ENCODE peak calls at places on chromosomes 16 and 17, in ten cellular contexts. One of them, this sample, is unnamed.

GRCh38 chr16:57592591-57593003 is 35.8 kb upstream of the ADGRG1 start:
- DNase-seq in tibial nerve: no peak
- DNase-seq in stomach: peak; percentile 44
- DNase-seq in transverse colon: peak; percentile 51
- DNase-seq in esophagus squamous epithelium: no peak
- DNase-seq in A549: no peak
- DNase-seq in ovary: no peak
- DNase-seq in heart left ventricle: no peak
- DNase-seq in suprapubic skin: peak; percentile 71
- DNase-seq in adrenal gland: no peak
- DNase-seq in this sample: no peak

GRCh38 chr17:73278465-73279453 is 17.1 kb upstream of the CPSF4L start:
- DNase-seq in heart left ventricle: no peak
- DNase-seq in ovary: peak; percentile 85
- DNase-seq in tibial nerve: peak; percentile 72
- DNase-seq in transverse colon: peak; percentile 65
- DNase-seq in A549: no peak
- DNase-seq in stomach: peak; percentile 51
- DNase-seq in adrenal gland: peak; percentile 86
- DNase-seq in suprapubic skin: no peak
- DNase-seq in esophagus squamous epithelium: no peak
- DNase-seq in this sample: no peak

GRCh38 chr17:77433385-77434135 is 292.8 kb downstream of the SEC14L1 start:
- DNase-seq in stomach: no peak
- DNase-seq in tibial nerve: no peak
- DNase-seq in adrenal gland: no peak
- DNase-seq in A549: no peak
- DNase-seq in esophagus squamous epithelium: no peak
- DNase-seq in transverse colon: no peak
- DNase-seq in suprapubic skin: no peak
- DNase-seq in heart left ventricle: peak; percentile 73
- DNase-seq in ovary: peak; percentile 77
- DNase-seq in this sample: no peak

GRCh38 chr17:56176101-56176500 is 22.8 kb downstream of the ANKFN1 start:
- DNase-seq in tibial nerve: no peak
- DNase-seq in A549: no peak
- DNase-seq in ovary: no peak
- DNase-seq in stomach: no peak
- DNase-seq in transverse colon: no peak
- DNase-seq in heart left ventricle: no peak
- DNase-seq in esophagus squamous epithelium: no peak
- DNase-seq in suprapubic skin: no peak
- DNase-seq in adrenal gland: no peak
- DNase-seq in this sample: no peak

GRCh38 chr16:34803683-34804416 is 1344.4 kb downstream of the TP53TG3F start:
- DNase-seq in heart left ventricle: no peak
- DNase-seq in suprapubic skin: peak; percentile 74
- DNase-seq in tibial nerve: no peak
- DNase-seq in ovary: no peak
- DNase-seq in adrenal gland: no peak
- DNase-seq in A549: no peak
- DNase-seq in esophagus squamous epithelium: no peak
- DNase-seq in transverse colon: no peak
- DNase-seq in stomach: no peak
- DNase-seq in this sample: peak; percentile 49

GRCh38 chr16:2963611-2964415 is at the start of gene KREMEN2:
- DNase-seq in ovary: no peak
- DNase-seq in esophagus squamous epithelium: no peak
- DNase-seq in adrenal gland: no peak
- DNase-seq in transverse colon: peak; percentile 21
- DNase-seq in A549: peak; percentile 85
- DNase-seq in suprapubic skin: no peak
- DNase-seq in tibial nerve: no peak
- DNase-seq in heart left ventricle: no peak
- DNase-seq in stomach: no peak
- DNase-seq in this sample: no peak

GRCh38 chr16:55834044-55834443 is 1.1 kb upstream of the CES1 start:
- DNase-seq in transverse colon: no peak
- DNase-seq in suprapubic skin: no peak
- DNase-seq in stomach: no peak
- DNase-seq in heart left ventricle: no peak
- DNase-seq in esophagus squamous epithelium: no peak
- DNase-seq in tibial nerve: no peak
- DNase-seq in A549: no peak
- DNase-seq in adrenal gland: no peak
- DNase-seq in ovary: no peak
- DNase-seq in this sample: no peak

GRCh38 chr17:44203731-44204452 is 4.2 kb upstream of the ATXN7L3 start:
- DNase-seq in suprapubic skin: no peak
- DNase-seq in A549: peak; percentile 76
- DNase-seq in heart left ventricle: no peak
- DNase-seq in transverse colon: peak; percentile 38
- DNase-seq in esophagus squamous epithelium: no peak
- DNase-seq in adrenal gland: no peak
- DNase-seq in ovary: no peak
- DNase-seq in stomach: no peak
- DNase-seq in tibial nerve: no peak
- DNase-seq in this sample: no peak

GRCh38 chr16:11581677-11582076 is 5.0 kb downstream of the LITAF start:
- DNase-seq in adrenal gland: no peak
- DNase-seq in esophagus squamous epithelium: no peak
- DNase-seq in stomach: no peak
- DNase-seq in A549: no peak
- DNase-seq in transverse colon: no peak
- DNase-seq in heart left ventricle: no peak
- DNase-seq in suprapubic skin: no peak
- DNase-seq in ovary: no peak
- DNase-seq in tibial nerve: no peak
- DNase-seq in this sample: no peak

GRCh38 chr17:80212962-80213650 is 7.0 kb downstream of the SGSH start:
- DNase-seq in A549: no peak
- DNase-seq in tibial nerve: no peak
- DNase-seq in heart left ventricle: no peak
- DNase-seq in ovary: no peak
- DNase-seq in stomach: no peak
- DNase-seq in suprapubic skin: no peak
- DNase-seq in esophagus squamous epithelium: no peak
- DNase-seq in transverse colon: no peak
- DNase-seq in adrenal gland: no peak
- DNase-seq in this sample: no peak

GRCh38 chr16:8866884-8867482 is 1.8 kb downstream of the CARHSP1 start:
- DNase-seq in transverse colon: peak; percentile 34
- DNase-seq in adrenal gland: no peak
- DNase-seq in A549: no peak
- DNase-seq in esophagus squamous epithelium: no peak
- DNase-seq in ovary: peak; percentile 59
- DNase-seq in stomach: no peak
- DNase-seq in heart left ventricle: no peak
- DNase-seq in suprapubic skin: no peak
- DNase-seq in tibial nerve: no peak
- DNase-seq in this sample: peak; percentile 48
- H3K4me1 ChIP-seq in transverse colon: peaks cover 78% of the 10 kb centered on the region
- H3K4me1 ChIP-seq in adrenal gland: peaks cover 64% of the 10 kb centered on the region
- H3K4me1 ChIP-seq in A549: peaks cover 83% of the 10 kb centered on the region
- H3K4me1 ChIP-seq in esophagus squamous epithelium: peaks cover 62% of the 10 kb centered on the region
- H3K4me1 ChIP-seq in ovary: peaks cover 22% of the 10 kb centered on the region
- H3K4me1 ChIP-seq in stomach: peaks cover 90% of the 10 kb centered on the region
- H3K4me1 ChIP-seq in heart left ventricle: peaks cover 74% of the 10 kb centered on the region
- H3K4me1 ChIP-seq in suprapubic skin: peaks cover 66% of the 10 kb centered on the region
- H3K4me1 ChIP-seq in tibial nerve: peaks cover 43% of the 10 kb centered on the region
- H3K4me1 ChIP-seq in this sample: no peaks in the 10 kb centered on the region

GRCh38 chr16:28924399-28924761 is 658 bp downstream of the RABEP2 start:
- DNase-seq in heart left ventricle: no peak
- DNase-seq in transverse colon: peak; percentile 47
- DNase-seq in esophagus squamous epithelium: no peak
- DNase-seq in tibial nerve: no peak
- DNase-seq in adrenal gland: no peak
- DNase-seq in ovary: no peak
- DNase-seq in suprapubic skin: no peak
- DNase-seq in stomach: no peak
- DNase-seq in A549: no peak
- DNase-seq in this sample: peak; percentile 64
- TF ChIP-seq POLR2A in heart left ventricle: no peak
- TF ChIP-seq POLR2A in transverse colon: peak; percentile 20
- TF ChIP-seq POLR2A in esophagus squamous epithelium: peak; percentile 38
- TF ChIP-seq POLR2A in tibial nerve: no peak
- TF ChIP-seq POLR2A in adrenal gland: no peak
- TF ChIP-seq POLR2A in ovary: no peak
- TF ChIP-seq POLR2A in suprapubic skin: no peak
- TF ChIP-seq POLR2A in stomach: no peak
- TF ChIP-seq POLR2A in A549: no peak
- TF ChIP-seq POLR2A in this sample: no peak

GRCh38 chr17:83200746-83201145 is 121.3 kb downstream of the METRNL start:
- DNase-seq in esophagus squamous epithelium: no peak
- DNase-seq in suprapubic skin: peak; percentile 73
- DNase-seq in ovary: peak; percentile 42
- DNase-seq in adrenal gland: no peak
- DNase-seq in tibial nerve: peak; percentile 13
- DNase-seq in stomach: no peak
- DNase-seq in A549: no peak
- DNase-seq in transverse colon: no peak
- DNase-seq in heart left ventricle: no peak
- DNase-seq in this sample: peak; percentile 17

GRCh38 chr17:83200231-83200699 is 120.9 kb downstream of the METRNL start:
- DNase-seq in esophagus squamous epithelium: no peak
- DNase-seq in suprapubic skin: peak; percentile 92
- DNase-seq in ovary: peak; percentile 41
- DNase-seq in tibial nerve: peak; percentile 52
- DNase-seq in transverse colon: peak; percentile 63
- DNase-seq in heart left ventricle: peak; percentile 62
- DNase-seq in stomach: peak; percentile 70
- DNase-seq in adrenal gland: peak; percentile 60
- DNase-seq in A549: no peak
- DNase-seq in this sample: peak; percentile 77

GRCh38 chr17:83201206-83202001 is 122.0 kb downstream of the METRNL start:
- DNase-seq in adrenal gland: peak; percentile 15
- DNase-seq in stomach: peak; percentile 20
- DNase-seq in ovary: peak; percentile 30
- DNase-seq in heart left ventricle: no peak
- DNase-seq in tibial nerve: peak; percentile 7
- DNase-seq in A549: no peak
- DNase-seq in transverse colon: peak; percentile 2
- DNase-seq in suprapubic skin: peak; percentile 40
- DNase-seq in esophagus squamous epithelium: no peak
- DNase-seq in this sample: peak; percentile 46

GRCh38 chr17:83198366-83199341 is 119.2 kb downstream of the METRNL start:
- DNase-seq in stomach: no peak
- DNase-seq in ovary: peak; percentile 21
- DNase-seq in suprapubic skin: peak; percentile 79
- DNase-seq in heart left ventricle: no peak
- DNase-seq in esophagus squamous epithelium: no peak
- DNase-seq in tibial nerve: peak; percentile 12
- DNase-seq in transverse colon: no peak
- DNase-seq in A549: no peak
- DNase-seq in adrenal gland: no peak
- DNase-seq in this sample: peak; percentile 52

GRCh38 chr17:83199500-83200201 is 120.2 kb downstream of the METRNL start:
- DNase-seq in ovary: peak; percentile 36
- DNase-seq in adrenal gland: peak; percentile 50
- DNase-seq in stomach: peak; percentile 51
- DNase-seq in suprapubic skin: peak; percentile 82
- DNase-seq in transverse colon: peak; percentile 60
- DNase-seq in esophagus squamous epithelium: no peak
- DNase-seq in tibial nerve: peak; percentile 21
- DNase-seq in A549: no peak
- DNase-seq in heart left ventricle: no peak
- DNase-seq in this sample: peak; percentile 59
- H3K27ac ChIP-seq in ovary: no peak overlapping the region
- H3K27ac ChIP-seq in adrenal gland: peak overlapping the region; percentile 87
- H3K27ac ChIP-seq in stomach: peak overlapping the region; percentile 74
- H3K27ac ChIP-seq in suprapubic skin: peak overlapping the region; percentile 90
- H3K27ac ChIP-seq in transverse colon: peak overlapping the region; percentile 72
- H3K27ac ChIP-seq in esophagus squamous epithelium: peak overlapping the region; percentile 91
- H3K27ac ChIP-seq in tibial nerve: peak overlapping the region; percentile 90
- H3K27ac ChIP-seq in A549: no peak overlapping the region
- H3K27ac ChIP-seq in heart left ventricle: peak overlapping the region; percentile 53
- H3K27ac ChIP-seq in this sample: peak overlapping the region; percentile 78

GRCh38 chr17:45257115-45257514 is 4.8 kb downstream of the SPATA32 start:
- DNase-seq in esophagus squamous epithelium: no peak
- DNase-seq in suprapubic skin: no peak
- DNase-seq in tibial nerve: no peak
- DNase-seq in stomach: no peak
- DNase-seq in transverse colon: no peak
- DNase-seq in ovary: no peak
- DNase-seq in A549: no peak
- DNase-seq in adrenal gland: no peak
- DNase-seq in heart left ventricle: no peak
- DNase-seq in this sample: no peak
- H3K4me1 ChIP-seq in esophagus squamous epithelium: peaks cover under 1% of the 10 kb centered on the region
- H3K4me1 ChIP-seq in suprapubic skin: peaks cover 12% of the 10 kb centered on the region
- H3K4me1 ChIP-seq in tibial nerve: peaks cover 1% of the 10 kb centered on the region
- H3K4me1 ChIP-seq in stomach: peaks cover 20% of the 10 kb centered on the region
- H3K4me1 ChIP-seq in transverse colon: peaks cover 18% of the 10 kb centered on the region
- H3K4me1 ChIP-seq in ovary: no peaks in the 10 kb centered on the region
- H3K4me1 ChIP-seq in A549: peaks cover 20% of the 10 kb centered on the region
- H3K4me1 ChIP-seq in adrenal gland: peaks cover 7% of the 10 kb centered on the region
- H3K4me1 ChIP-seq in heart left ventricle: peaks cover 15% of the 10 kb centered on the region
- H3K4me1 ChIP-seq in this sample: no peaks in the 10 kb centered on the region

GRCh38 chr16:48247311-48247710 is at the start of gene ABCC11:
- DNase-seq in heart left ventricle: no peak
- DNase-seq in adrenal gland: no peak
- DNase-seq in esophagus squamous epithelium: no peak
- DNase-seq in tibial nerve: no peak
- DNase-seq in stomach: no peak
- DNase-seq in ovary: no peak
- DNase-seq in transverse colon: no peak
- DNase-seq in suprapubic skin: no peak
- DNase-seq in A549: no peak
- DNase-seq in this sample: no peak

GRCh38 chr16:48244863-48245195 is 729 bp downstream of the LONP2 start:
- DNase-seq in esophagus squamous epithelium: no peak
- DNase-seq in transverse colon: no peak
- DNase-seq in A549: no peak
- DNase-seq in tibial nerve: no peak
- DNase-seq in ovary: no peak
- DNase-seq in heart left ventricle: no peak
- DNase-seq in adrenal gland: no peak
- DNase-seq in suprapubic skin: no peak
- DNase-seq in stomach: no peak
- DNase-seq in this sample: no peak

GRCh38 chr16:48246066-48246465 is 1.3 kb downstream of the ABCC11 start:
- DNase-seq in stomach: no peak
- DNase-seq in adrenal gland: no peak
- DNase-seq in tibial nerve: no peak
- DNase-seq in transverse colon: no peak
- DNase-seq in A549: no peak
- DNase-seq in ovary: no peak
- DNase-seq in esophagus squamous epithelium: no peak
- DNase-seq in heart left ventricle: no peak
- DNase-seq in suprapubic skin: no peak
- DNase-seq in this sample: no peak

GRCh38 chr16:48244080-48244862 is at the start of gene LONP2:
- DNase-seq in adrenal gland: peak; percentile 93
- DNase-seq in A549: peak; percentile 94
- DNase-seq in ovary: peak; percentile 93
- DNase-seq in heart left ventricle: peak; percentile 91
- DNase-seq in tibial nerve: peak; percentile 72
- DNase-seq in transverse colon: peak; percentile 93
- DNase-seq in stomach: peak; percentile 92
- DNase-seq in esophagus squamous epithelium: peak; percentile 57
- DNase-seq in suprapubic skin: peak; percentile 93
- DNase-seq in this sample: peak; percentile 96
- TF ChIP-seq POLR2A in adrenal gland: peak; percentile 64
- TF ChIP-seq POLR2A in A549: peak; percentile 60
- TF ChIP-seq POLR2A in ovary: peak; percentile 29
- TF ChIP-seq POLR2A in heart left ventricle: peak; percentile 74
- TF ChIP-seq POLR2A in tibial nerve: peak; percentile 63
- TF ChIP-seq POLR2A in transverse colon: peak; percentile 79
- TF ChIP-seq POLR2A in stomach: no peak
- TF ChIP-seq POLR2A in esophagus squamous epithelium: peak; percentile 62
- TF ChIP-seq POLR2A in suprapubic skin: peak; percentile 50
- TF ChIP-seq POLR2A in this sample: peak; percentile 94

This sample was measured in right lobe of liver.